ENCODE peak calls at places on chromosomes 4 and X, in seven cellular contexts. Y is fibroblast of lung, V is H9, F is MM.1S, X is neural progenitor cell, O is mesenchymal stem cell, Q is mesendoderm. R is an unnamed sample.

GRCh38 chrX:105694839-105695238 is 127.5 kb upstream of the NRK start:
- DNase-seq in Y (no peak), X (no peak), F (no peak), V (no peak), Q (no peak), O (no peak), R (no peak)

GRCh38 chr4:85607624-85608023 is 132.7 kb downstream of the ARHGAP24 start:
- DNase-seq in F (peak; percentile 94), O (no peak), Q (no peak), V (no peak), X (no peak), Y (no peak), R (no peak)

GRCh38 chr4:24471623-24472510 is 112.5 kb downstream of the DHX15 start:
- DNase-seq in V (peak; percentile 58), Y (peak; percentile 30), O (peak; percentile 20), Q (peak; percentile 59), X (peak; percentile 61), F (no peak), R (peak; percentile 76)

GRCh38 chr4:157115613-157116340 is 39.8 kb downstream of the GLRB start:
- DNase-seq in X (no peak), Q (peak; percentile 14), F (no peak), O (peak; percentile 50), Y (peak; percentile 87), V (no peak), R (no peak)

GRCh38 chrX:104284407-104285000 is 29.8 kb upstream of the ESX1 start:
- DNase-seq in Q (no peak), Y (peak; percentile 73), X (no peak), O (no peak), F (no peak), V (no peak), R (no peak)

GRCh38 chr4:155973639-155974475 is 20.2 kb upstream of the CTSO start:
- DNase-seq in V (no peak), F (no peak), Y (peak; percentile 77), Q (peak; percentile 78), X (peak; percentile 15), O (peak; percentile 25), R (no peak)

GRCh38 chr4:159283697-159284492 is 181.0 kb downstream of the RAPGEF2 start:
- DNase-seq in V (no peak), O (peak; percentile 64), Y (peak; percentile 97), Q (peak; percentile 96), F (no peak), X (no peak), R (no peak)

GRCh38 chrX:45070116-45071007 is 130.3 kb downstream of the DIPK2B start:
- DNase-seq in X (peak; percentile 27), Q (peak; percentile 35), F (peak; percentile 11), O (peak; percentile 42), Y (peak; percentile 56), V (no peak), R (no peak)

GRCh38 chrX:41384041-41384705 is 50.2 kb downstream of the DDX3X start:
- DNase-seq in F (no peak), V (no peak), Y (peak; percentile 79), Q (peak; percentile 58), X (no peak), O (peak; percentile 82), R (peak; percentile 76)

GRCh38 chrX:30865020-30865419 is 24.0 kb downstream of the TAB3 start:
- DNase-seq in X (peak; percentile 37), Y (no peak), Q (peak; percentile 64), O (peak; percentile 1), V (peak; percentile 41), F (peak; percentile 7), R (no peak)

GRCh38 chr4:2417196-2417764 is 1.2 kb downstream of the ZFYVE28 start:
- DNase-seq in Q (no peak), X (peak; percentile 75), V (no peak), O (peak; percentile 35), Y (no peak), F (no peak), R (peak; percentile 76)

GRCh38 chr4:85491527-85491926 is 16.6 kb downstream of the ARHGAP24 start:
- DNase-seq in O (no peak), Q (no peak), X (no peak), V (no peak), F (peak; percentile 50), Y (no peak), R (no peak)

GRCh38 chr4:138241281-138242075 is 671 bp downstream of the SLC7A11 start:
- DNase-seq in V (no peak), Q (no peak), F (no peak), X (peak; percentile 19), Y (peak; percentile 56), O (peak; percentile 67), R (no peak)

GRCh38 chr4:138242076-138242829 is at the start of gene SLC7A11:
- DNase-seq in V (peak; percentile 91), O (peak; percentile 99), F (peak; percentile 98), Q (peak; percentile 99), X (peak; percentile 88), Y (peak; percentile 99), R (no peak)

GRCh38 chr4:138242830-138243149 is 641 bp upstream of the SLC7A11 start:
- DNase-seq in X (no peak), Q (no peak), F (peak; percentile 8), Y (no peak), V (no peak), O (no peak), R (no peak)

GRCh38 chr4:138239496-138239895 is 2.7 kb downstream of the SLC7A11 start:
- DNase-seq in O (peak; percentile 30), Y (no peak), F (no peak), V (no peak), Q (no peak), X (no peak), R (no peak)

GRCh38 chr4:138243369-138243768 is 1.2 kb upstream of the SLC7A11 start:
- DNase-seq in Q (no peak), O (no peak), Y (peak; percentile 74), V (no peak), X (no peak), F (no peak), R (no peak)
- H3K9ac ChIP-seq in Q (no peak overlapping the region), O (peak overlapping the region; percentile 95), Y (no peak overlapping the region), V (no peak overlapping the region), X (no peak overlapping the region), F (no peak overlapping the region), R (no peak overlapping the region)

GRCh38 chrX:108439434-108439883 is at the start of gene COL4A5:
- DNase-seq in Q (peak; percentile 95), F (peak; percentile 69), V (peak; percentile 79), O (peak; percentile 91), Y (peak; percentile 94), X (peak; percentile 87), R (no peak)
- H3K9ac ChIP-seq in Q (peak within 1 kb of the TSS; percentile 81), F (peak within 1 kb of the TSS; percentile 47), V (peak within 1 kb of the TSS; percentile 77), O (peak within 1 kb of the TSS; percentile 83), Y (no peak within 1 kb of the TSS), X (peak within 1 kb of the TSS; percentile 48), R (peak within 1 kb of the TSS; percentile 78)

GRCh38 chr4:88605744-88606143 is 13.5 kb downstream of the HERC3 start:
- DNase-seq in F (no peak), X (no peak), V (no peak), Q (no peak), Y (no peak), O (no peak), R (no peak)
- H3K9ac ChIP-seq in F (no peak overlapping the region), X (no peak overlapping the region), V (no peak overlapping the region), Q (no peak overlapping the region), Y (no peak overlapping the region), O (no peak overlapping the region), R (no peak overlapping the region)

GRCh38 chr4:76622126-76622525 is 187.1 kb downstream of the SHROOM3 start:
- DNase-seq in X (no peak), V (no peak), Y (peak; percentile 49), F (no peak), Q (no peak), O (peak; percentile 65), R (no peak)
- H3K9ac ChIP-seq in X (no peak overlapping the region), V (no peak overlapping the region), Y (no peak overlapping the region), F (no peak overlapping the region), Q (no peak overlapping the region), O (no peak overlapping the region), R (peak overlapping the region; percentile 0)

DNA sequence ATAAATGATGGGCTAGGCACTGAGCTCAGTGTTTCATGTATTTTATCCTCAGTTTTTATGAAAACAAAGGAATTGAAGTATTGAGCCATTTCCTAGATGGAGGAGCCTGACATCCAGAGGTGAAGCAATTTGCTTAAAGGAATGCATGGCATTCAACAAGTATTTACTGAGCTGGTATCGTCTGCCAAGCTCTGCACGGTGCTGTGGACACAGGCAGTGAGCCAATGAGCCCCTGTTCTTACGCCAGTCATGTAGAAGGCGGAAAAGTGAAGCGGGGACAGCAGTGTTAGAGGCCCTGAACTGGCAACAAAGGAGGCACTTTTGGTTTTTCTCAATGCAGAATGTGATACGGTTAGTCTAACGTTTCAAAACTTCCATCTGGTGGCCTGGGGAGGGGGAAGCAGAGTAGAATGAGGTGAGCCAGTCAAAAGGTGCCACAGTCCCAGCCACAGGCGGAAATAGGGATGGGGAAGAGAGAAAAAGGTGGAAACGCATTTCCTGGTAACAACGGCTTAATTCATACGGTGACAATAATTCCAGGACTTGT is 134.1 kb downstream of the AFAP1 start:
- DNase-seq in O (peak; percentile 67), Y (peak; percentile 98), V (no peak), X (peak; percentile 61), Q (peak; percentile 91), F (no peak), R (peak; percentile 85)
- H3K9ac ChIP-seq in O (peak overlapping the region; percentile 34), Y (no peak overlapping the region), V (no peak overlapping the region), X (no peak overlapping the region), Q (no peak overlapping the region), F (no peak overlapping the region), R (no peak overlapping the region)

GRCh38 chr4:173330590-173330989 is 3.6 kb downstream of the HMGB2 start:
- DNase-seq in F (no peak), Y (no peak), Q (no peak), X (no peak), V (no peak), O (no peak), R (no peak)

GRCh38 chr4:173332963-173333657 is 1.0 kb downstream of the HMGB2 start:
- DNase-seq in Y (peak; percentile 8), O (peak; percentile 28), X (no peak), Q (peak; percentile 28), V (no peak), F (peak; percentile 25), R (no peak)

GRCh38 chr4:173333658-173334084 is 487 bp downstream of the HMGB2 start:
- DNase-seq in Q (peak; percentile 42), O (no peak), F (peak; percentile 46), X (peak; percentile 76), Y (peak; percentile 33), V (peak; percentile 36), R (peak; percentile 93)

GRCh38 chr4:173334085-173334890 is at the start of gene HMGB2:
- DNase-seq in X (peak; percentile 100), Q (peak; percentile 100), V (peak; percentile 100), O (peak; percentile 100), Y (peak; percentile 100), F (peak; percentile 99), R (peak; percentile 100)

DNA sequence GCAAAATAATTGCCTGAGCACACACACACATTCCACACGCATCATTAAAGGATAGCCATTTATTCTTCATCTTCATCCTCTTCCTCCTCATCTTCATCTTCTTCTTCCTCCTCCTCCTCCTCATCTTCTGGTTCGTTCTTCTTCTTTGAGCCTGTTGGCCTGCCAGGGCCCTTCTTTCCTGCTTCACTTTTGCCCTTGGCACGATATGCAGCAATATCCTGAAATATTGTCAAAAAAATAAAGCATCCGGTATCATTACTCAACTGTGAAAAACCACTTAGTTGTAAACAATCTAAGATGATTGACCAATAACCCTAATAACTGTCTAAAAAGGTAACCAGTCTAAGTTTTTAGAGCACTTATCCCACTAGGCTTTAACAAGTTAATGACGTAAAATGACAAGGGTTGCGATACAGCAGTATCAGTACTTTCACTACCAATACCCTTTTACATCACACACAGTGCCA is 2.1 kb downstream of the HMGB2 start:
- DNase-seq in Q (no peak), O (peak; percentile 48), X (no peak), Y (no peak), V (no peak), F (peak; percentile 23), R (no peak)
- H3K9ac ChIP-seq in Q (peak overlapping the region; percentile 18), O (peak overlapping the region; percentile 100), X (peak overlapping the region; percentile 100), Y (peak overlapping the region; percentile 3), V (no peak overlapping the region), F (peak overlapping the region; percentile 100), R (no peak overlapping the region)

R was measured in kidney.